ENCODE peak calls at places on chromosomes 16 and 17, in five cellular contexts. E is WTC11, X is substantia nigra, K is neuronal stem cell, D is HuH-7.5. N is an unnamed sample.

GRCh38 chr17:63768433-63768832 is 5.0 kb downstream of the CCDC47 start:
- DNase-seq in E (no peak), X (no peak), K (no peak), D (no peak), N (no peak)

GRCh38 chr16:47204736-47205499 is 61.2 kb upstream of the NETO2 start:
- DNase-seq in E (no peak), X (no peak), K (no peak), D (no peak), N (no peak)

GRCh38 chr17:3959295-3959899 is 4.8 kb downstream of the ATP2A3 start:
- DNase-seq in E (no peak), X (no peak), K (no peak), D (peak), N (no peak)

GRCh38 chr17:2400877-2401425 is at the start of gene MNT:
- DNase-seq in E (peak), X (peak), K (peak), D (peak), N (peak)

GRCh38 chr16:87891763-87892162 is 22.5 kb upstream of the SLC7A5 start:
- DNase-seq in E (no peak), X (no peak), K (no peak), D (no peak), N (no peak)

GRCh38 chr16:85436207-85436606 is 176.9 kb upstream of the GSE1 start:
- DNase-seq in E (no peak), X (no peak), K (no peak), D (no peak), N (no peak)

GRCh38 chr17:42674755-42675347 is 1.9 kb downstream of the PLEKHH3 start:
- DNase-seq in E (peak), X (no peak), K (no peak), D (no peak), N (no peak)

GRCh38 chr16:20538181-20538580 is 38.0 kb downstream of the ACSM2B start:
- DNase-seq in E (no peak), X (no peak), K (no peak), D (no peak), N (no peak)

GRCh38 chr16:57723170-57723569 is 12.4 kb upstream of the KATNB1 start:
- DNase-seq in E (no peak), X (no peak), K (no peak), D (no peak), N (no peak)

GRCh38 chr16:3182608-3183444 is 5.2 kb upstream of the OR1F1 start:
- DNase-seq in E (peak), X (no peak), K (no peak), D (peak), N (no peak)

GRCh38 chr17:37488009-37488604 is 1.6 kb upstream of the DUSP14 start:
- DNase-seq in E (no peak), X (no peak), K (no peak), D (peak), N (no peak)

GRCh38 chr17:41402161-41402560 is 4.8 kb upstream of the KRT31 start:
- DNase-seq in E (no peak), X (no peak), K (no peak), D (no peak), N (no peak)

GRCh38 chr16:77780378-77780837 is 8.0 kb upstream of the VAT1L start:
- DNase-seq in E (no peak), X (no peak), K (no peak), D (no peak), N (no peak)